ENCODE peak calls at places on chromosomes 12 and 14, in ten cellular contexts. One of them, this sample, is unnamed.

GRCh38 chr14:50768693-50769092 is 62.3 kb downstream of the NIN start:
- DNase-seq in activated gamma-delta T cell treated with Interleukin-2 at 50 U/mL for 16 hours: no peak
- DNase-seq in upper lobe of left lung: no peak
- DNase-seq in iris pigment epithelial cell: peak
- DNase-seq in OCI-M1: no peak
- DNase-seq in activated naive CD4-positive, alpha-beta T cell: no peak
- DNase-seq in transverse colon: no peak
- DNase-seq in stimulated activated CD4-positive, alpha-beta T cell treated with anti-CD3 and anti-CD28 coated beads, Interleukin-12 subunit alpha, Interleukin-12 subunit beta, amount 100 ng/mL, for 48 hours: no peak
- DNase-seq in pulmonary artery endothelial cell: no peak
- DNase-seq in left cardiac atrium: no peak
- DNase-seq in this sample: no peak

GRCh38 chr14:36585100-36585499 is 2.7 kb upstream of the NKX2-8 start:
- DNase-seq in activated gamma-delta T cell treated with Interleukin-2 at 50 U/mL for 16 hours: no peak
- DNase-seq in upper lobe of left lung: peak
- DNase-seq in iris pigment epithelial cell: no peak
- DNase-seq in OCI-M1: no peak
- DNase-seq in activated naive CD4-positive, alpha-beta T cell: no peak
- DNase-seq in transverse colon: no peak
- DNase-seq in stimulated activated CD4-positive, alpha-beta T cell treated with anti-CD3 and anti-CD28 coated beads, Interleukin-12 subunit alpha, Interleukin-12 subunit beta, amount 100 ng/mL, for 48 hours: no peak
- DNase-seq in pulmonary artery endothelial cell: no peak
- DNase-seq in left cardiac atrium: no peak
- DNase-seq in this sample: no peak

GRCh38 chr12:109554761-109555160 is 18.5 kb downstream of the MMAB start:
- DNase-seq in activated gamma-delta T cell treated with Interleukin-2 at 50 U/mL for 16 hours: no peak
- DNase-seq in upper lobe of left lung: no peak
- DNase-seq in iris pigment epithelial cell: no peak
- DNase-seq in OCI-M1: no peak
- DNase-seq in activated naive CD4-positive, alpha-beta T cell: no peak
- DNase-seq in transverse colon: no peak
- DNase-seq in stimulated activated CD4-positive, alpha-beta T cell treated with anti-CD3 and anti-CD28 coated beads, Interleukin-12 subunit alpha, Interleukin-12 subunit beta, amount 100 ng/mL, for 48 hours: no peak
- DNase-seq in pulmonary artery endothelial cell: no peak
- DNase-seq in left cardiac atrium: no peak
- DNase-seq in this sample: no peak

GRCh38 chr14:24145700-24146621 is at the start of gene PSME2:
- DNase-seq in activated gamma-delta T cell treated with Interleukin-2 at 50 U/mL for 16 hours: no peak
- DNase-seq in upper lobe of left lung: no peak
- DNase-seq in iris pigment epithelial cell: peak
- DNase-seq in OCI-M1: peak
- DNase-seq in activated naive CD4-positive, alpha-beta T cell: no peak
- DNase-seq in transverse colon: no peak
- DNase-seq in stimulated activated CD4-positive, alpha-beta T cell treated with anti-CD3 and anti-CD28 coated beads, Interleukin-12 subunit alpha, Interleukin-12 subunit beta, amount 100 ng/mL, for 48 hours: no peak
- DNase-seq in pulmonary artery endothelial cell: no peak
- DNase-seq in left cardiac atrium: no peak
- DNase-seq in this sample: no peak

GRCh38 chr12:5568325-5568981 is 136.5 kb downstream of the NTF3 start:
- DNase-seq in activated gamma-delta T cell treated with Interleukin-2 at 50 U/mL for 16 hours: no peak
- DNase-seq in upper lobe of left lung: no peak
- DNase-seq in iris pigment epithelial cell: no peak
- DNase-seq in OCI-M1: no peak
- DNase-seq in activated naive CD4-positive, alpha-beta T cell: no peak
- DNase-seq in transverse colon: no peak
- DNase-seq in stimulated activated CD4-positive, alpha-beta T cell treated with anti-CD3 and anti-CD28 coated beads, Interleukin-12 subunit alpha, Interleukin-12 subunit beta, amount 100 ng/mL, for 48 hours: no peak
- DNase-seq in pulmonary artery endothelial cell: no peak
- DNase-seq in left cardiac atrium: no peak
- DNase-seq in this sample: no peak

GRCh38 chr12:94714378-94714777 is 64.0 kb upstream of the TMCC3 start:
- DNase-seq in activated gamma-delta T cell treated with Interleukin-2 at 50 U/mL for 16 hours: no peak
- DNase-seq in upper lobe of left lung: no peak
- DNase-seq in iris pigment epithelial cell: peak
- DNase-seq in OCI-M1: no peak
- DNase-seq in activated naive CD4-positive, alpha-beta T cell: no peak
- DNase-seq in transverse colon: no peak
- DNase-seq in stimulated activated CD4-positive, alpha-beta T cell treated with anti-CD3 and anti-CD28 coated beads, Interleukin-12 subunit alpha, Interleukin-12 subunit beta, amount 100 ng/mL, for 48 hours: no peak
- DNase-seq in pulmonary artery endothelial cell: peak
- DNase-seq in left cardiac atrium: no peak
- DNase-seq in this sample: no peak

GRCh38 chr12:44835641-44836379 is 40.3 kb downstream of the NELL2 start:
- DNase-seq in activated gamma-delta T cell treated with Interleukin-2 at 50 U/mL for 16 hours: no peak
- DNase-seq in upper lobe of left lung: no peak
- DNase-seq in iris pigment epithelial cell: peak
- DNase-seq in OCI-M1: no peak
- DNase-seq in activated naive CD4-positive, alpha-beta T cell: no peak
- DNase-seq in transverse colon: no peak
- DNase-seq in stimulated activated CD4-positive, alpha-beta T cell treated with anti-CD3 and anti-CD28 coated beads, Interleukin-12 subunit alpha, Interleukin-12 subunit beta, amount 100 ng/mL, for 48 hours: no peak
- DNase-seq in pulmonary artery endothelial cell: no peak
- DNase-seq in left cardiac atrium: no peak
- DNase-seq in this sample: no peak

GRCh38 chr12:127293507-127294310 is 973.3 kb upstream of the TMEM132C start:
- DNase-seq in activated gamma-delta T cell treated with Interleukin-2 at 50 U/mL for 16 hours: peak
- DNase-seq in upper lobe of left lung: peak
- DNase-seq in iris pigment epithelial cell: peak
- DNase-seq in OCI-M1: peak
- DNase-seq in activated naive CD4-positive, alpha-beta T cell: peak
- DNase-seq in transverse colon: peak
- DNase-seq in stimulated activated CD4-positive, alpha-beta T cell treated with anti-CD3 and anti-CD28 coated beads, Interleukin-12 subunit alpha, Interleukin-12 subunit beta, amount 100 ng/mL, for 48 hours: peak
- DNase-seq in pulmonary artery endothelial cell: no peak
- DNase-seq in left cardiac atrium: peak
- DNase-seq in this sample: peak

GRCh38 chr14:51185180-51185579 is 54.9 kb upstream of the TMX1 start:
- DNase-seq in activated gamma-delta T cell treated with Interleukin-2 at 50 U/mL for 16 hours: no peak
- DNase-seq in upper lobe of left lung: no peak
- DNase-seq in iris pigment epithelial cell: no peak
- DNase-seq in OCI-M1: peak
- DNase-seq in activated naive CD4-positive, alpha-beta T cell: no peak
- DNase-seq in transverse colon: no peak
- DNase-seq in stimulated activated CD4-positive, alpha-beta T cell treated with anti-CD3 and anti-CD28 coated beads, Interleukin-12 subunit alpha, Interleukin-12 subunit beta, amount 100 ng/mL, for 48 hours: no peak
- DNase-seq in pulmonary artery endothelial cell: no peak
- DNase-seq in left cardiac atrium: no peak
- DNase-seq in this sample: no peak

GRCh38 chr12:15477761-15478160 is 155.5 kb downstream of the PTPRO start:
- DNase-seq in activated gamma-delta T cell treated with Interleukin-2 at 50 U/mL for 16 hours: no peak
- DNase-seq in upper lobe of left lung: no peak
- DNase-seq in iris pigment epithelial cell: no peak
- DNase-seq in OCI-M1: no peak
- DNase-seq in activated naive CD4-positive, alpha-beta T cell: no peak
- DNase-seq in transverse colon: no peak
- DNase-seq in stimulated activated CD4-positive, alpha-beta T cell treated with anti-CD3 and anti-CD28 coated beads, Interleukin-12 subunit alpha, Interleukin-12 subunit beta, amount 100 ng/mL, for 48 hours: no peak
- DNase-seq in pulmonary artery endothelial cell: no peak
- DNase-seq in left cardiac atrium: no peak
- DNase-seq in this sample: no peak

GRCh38 chr14:52314521-52315354 is 626 bp downstream of the PTGER2 start:
- DNase-seq in activated gamma-delta T cell treated with Interleukin-2 at 50 U/mL for 16 hours: peak
- DNase-seq in upper lobe of left lung: peak
- DNase-seq in iris pigment epithelial cell: peak
- DNase-seq in OCI-M1: no peak
- DNase-seq in activated naive CD4-positive, alpha-beta T cell: peak
- DNase-seq in transverse colon: peak
- DNase-seq in stimulated activated CD4-positive, alpha-beta T cell treated with anti-CD3 and anti-CD28 coated beads, Interleukin-12 subunit alpha, Interleukin-12 subunit beta, amount 100 ng/mL, for 48 hours: peak
- DNase-seq in pulmonary artery endothelial cell: no peak
- DNase-seq in left cardiac atrium: peak
- DNase-seq in this sample: peak

GRCh38 chr12:89236237-89236636 is 116.1 kb downstream of the DUSP6 start:
- DNase-seq in activated gamma-delta T cell treated with Interleukin-2 at 50 U/mL for 16 hours: no peak
- DNase-seq in upper lobe of left lung: no peak
- DNase-seq in iris pigment epithelial cell: peak
- DNase-seq in OCI-M1: peak
- DNase-seq in activated naive CD4-positive, alpha-beta T cell: no peak
- DNase-seq in transverse colon: no peak
- DNase-seq in stimulated activated CD4-positive, alpha-beta T cell treated with anti-CD3 and anti-CD28 coated beads, Interleukin-12 subunit alpha, Interleukin-12 subunit beta, amount 100 ng/mL, for 48 hours: no peak
- DNase-seq in pulmonary artery endothelial cell: peak
- DNase-seq in left cardiac atrium: no peak
- DNase-seq in this sample: no peak

GRCh38 chr14:26595922-26596721 is 1.7 kb downstream of the NOVA1 start:
- DNase-seq in activated gamma-delta T cell treated with Interleukin-2 at 50 U/mL for 16 hours: no peak
- DNase-seq in upper lobe of left lung: no peak
- DNase-seq in iris pigment epithelial cell: peak
- DNase-seq in OCI-M1: no peak
- DNase-seq in activated naive CD4-positive, alpha-beta T cell: no peak
- DNase-seq in transverse colon: no peak
- DNase-seq in stimulated activated CD4-positive, alpha-beta T cell treated with anti-CD3 and anti-CD28 coated beads, Interleukin-12 subunit alpha, Interleukin-12 subunit beta, amount 100 ng/mL, for 48 hours: no peak
- DNase-seq in pulmonary artery endothelial cell: no peak
- DNase-seq in left cardiac atrium: no peak
- DNase-seq in this sample: no peak

GRCh38 chr14:28831126-28831525 is 64.5 kb downstream of the FOXG1 start:
- DNase-seq in activated gamma-delta T cell treated with Interleukin-2 at 50 U/mL for 16 hours: no peak
- DNase-seq in upper lobe of left lung: no peak
- DNase-seq in iris pigment epithelial cell: peak
- DNase-seq in OCI-M1: peak
- DNase-seq in activated naive CD4-positive, alpha-beta T cell: no peak
- DNase-seq in transverse colon: no peak
- DNase-seq in stimulated activated CD4-positive, alpha-beta T cell treated with anti-CD3 and anti-CD28 coated beads, Interleukin-12 subunit alpha, Interleukin-12 subunit beta, amount 100 ng/mL, for 48 hours: no peak
- DNase-seq in pulmonary artery endothelial cell: no peak
- DNase-seq in left cardiac atrium: no peak
- DNase-seq in this sample: no peak

This sample was measured in colonic mucosa.